ENCODE peak calls at places on chromosomes 11 and 22, in five cellular contexts. One of them, this sample, is unnamed.

GRCh38 chr22:48594016-48594756 is 1233.5 kb downstream of the BRD1 start:
- DNase-seq in K562: no peak
- DNase-seq in SK-N-SH: peak
- DNase-seq in GM12891: no peak
- DNase-seq in GM12878: no peak
- DNase-seq in this sample: no peak

GRCh38 chr11:46674463-46675287 is 25.7 kb downstream of the ARHGAP1 start:
- DNase-seq in K562: peak
- DNase-seq in SK-N-SH: peak
- DNase-seq in GM12891: no peak
- DNase-seq in GM12878: no peak
- DNase-seq in this sample: no peak

GRCh38 chr11:132895340-132895739 is 637.0 kb downstream of the OPCML start:
- DNase-seq in K562: no peak
- DNase-seq in SK-N-SH: no peak
- DNase-seq in GM12891: no peak
- DNase-seq in GM12878: no peak
- DNase-seq in this sample: no peak

GRCh38 chr22:39984006-39984405 is 10.7 kb upstream of the FAM83F start:
- DNase-seq in K562: peak
- DNase-seq in SK-N-SH: no peak
- DNase-seq in GM12891: no peak
- DNase-seq in GM12878: no peak
- DNase-seq in this sample: no peak

GRCh38 chr11:111923351-111923788 is 4.7 kb downstream of the C11orf52 start:
- DNase-seq in K562: no peak
- DNase-seq in SK-N-SH: no peak
- DNase-seq in GM12891: no peak
- DNase-seq in GM12878: no peak
- DNase-seq in this sample: no peak

GRCh38 chr22:17912942-17913704 is 111.2 kb downstream of the MICAL3 start:
- DNase-seq in K562: no peak
- DNase-seq in SK-N-SH: no peak
- DNase-seq in GM12891: no peak
- DNase-seq in GM12878: no peak
- DNase-seq in this sample: no peak

GRCh38 chr11:130031056-130031455 is 28.4 kb upstream of the PRDM10 start:
- DNase-seq in K562: no peak
- DNase-seq in SK-N-SH: no peak
- DNase-seq in GM12891: no peak
- DNase-seq in GM12878: no peak
- DNase-seq in this sample: no peak

GRCh38 chr11:21056644-21057043 is 387.3 kb downstream of the NELL1 start:
- DNase-seq in K562: no peak
- DNase-seq in SK-N-SH: peak
- DNase-seq in GM12891: no peak
- DNase-seq in GM12878: no peak
- DNase-seq in this sample: no peak

GRCh38 chr11:92357344-92357743 is 132.7 kb downstream of the FAT3 start:
- DNase-seq in K562: no peak
- DNase-seq in SK-N-SH: no peak
- DNase-seq in GM12891: no peak
- DNase-seq in GM12878: no peak
- DNase-seq in this sample: no peak

GRCh38 chr22:44211256-44211945 is 30.7 kb downstream of the PARVG start:
- DNase-seq in K562: no peak
- DNase-seq in SK-N-SH: no peak
- DNase-seq in GM12891: no peak
- DNase-seq in GM12878: no peak
- DNase-seq in this sample: no peak

GRCh38 chr11:44943696-44944095 is 7.0 kb downstream of the TP53I11 start:
- DNase-seq in K562: no peak
- DNase-seq in SK-N-SH: no peak
- DNase-seq in GM12891: no peak
- DNase-seq in GM12878: no peak
- DNase-seq in this sample: no peak

GRCh38 chr11:5129457-5129877 is 8.7 kb downstream of the OR52A5 start:
- DNase-seq in K562: peak
- DNase-seq in SK-N-SH: no peak
- DNase-seq in GM12891: no peak
- DNase-seq in GM12878: no peak
- DNase-seq in this sample: no peak

GRCh38 chr22:46750861-46751260 is 11.6 kb upstream of the TBC1D22A start:
- DNase-seq in K562: no peak
- DNase-seq in SK-N-SH: no peak
- DNase-seq in GM12891: no peak
- DNase-seq in GM12878: no peak
- DNase-seq in this sample: no peak

GRCh38 chr11:17152306-17152705 is 55.5 kb downstream of the PIK3C2A start:
- DNase-seq in K562: no peak
- DNase-seq in SK-N-SH: no peak
- DNase-seq in GM12891: no peak
- DNase-seq in GM12878: no peak
- DNase-seq in this sample: no peak

GRCh38 chr11:69157822-69158231 is 2.1 kb downstream of the SMIM38 start:
- DNase-seq in K562: no peak
- DNase-seq in SK-N-SH: no peak
- DNase-seq in GM12891: no peak
- DNase-seq in GM12878: no peak
- DNase-seq in this sample: no peak

GRCh38 chr22:44031111-44031963 is 7.2 kb downstream of the PARVB start:
- DNase-seq in K562: peak
- DNase-seq in SK-N-SH: no peak
- DNase-seq in GM12891: no peak
- DNase-seq in GM12878: no peak
- DNase-seq in this sample: no peak

GRCh38 chr11:27700351-27701261 is at the start of gene BDNF:
- DNase-seq in K562: no peak
- DNase-seq in SK-N-SH: peak
- DNase-seq in GM12891: no peak
- DNase-seq in GM12878: no peak
- DNase-seq in this sample: no peak

GRCh38 chr11:70402685-70403084 is 4.4 kb downstream of the CTTN start:
- DNase-seq in K562: no peak
- DNase-seq in SK-N-SH: no peak
- DNase-seq in GM12891: no peak
- DNase-seq in GM12878: no peak
- DNase-seq in this sample: no peak

GRCh38 chr11:125903753-125904659 is at the start of gene DDX25:
- DNase-seq in K562: no peak
- DNase-seq in SK-N-SH: peak
- DNase-seq in GM12891: no peak
- DNase-seq in GM12878: no peak
- DNase-seq in this sample: no peak

GRCh38 chr22:30837531-30837930 is 131.0 kb downstream of the MORC2 start:
- DNase-seq in K562: no peak
- DNase-seq in SK-N-SH: no peak
- DNase-seq in GM12891: no peak
- DNase-seq in GM12878: no peak
- DNase-seq in this sample: no peak

GRCh38 chr11:104570088-104570701 is 328.1 kb downstream of the CASP12 start:
- DNase-seq in K562: no peak
- DNase-seq in SK-N-SH: no peak
- DNase-seq in GM12891: no peak
- DNase-seq in GM12878: no peak
- DNase-seq in this sample: no peak

GRCh38 chr11:5631969-5632635 is 7.3 kb downstream of the TRIM34 start:
- DNase-seq in K562: no peak
- DNase-seq in SK-N-SH: no peak
- DNase-seq in GM12891: peak
- DNase-seq in GM12878: peak
- DNase-seq in this sample: peak

GRCh38 chr11:2890466-2891241 is 5.1 kb upstream of the CDKN1C start:
- DNase-seq in K562: peak
- DNase-seq in SK-N-SH: no peak
- DNase-seq in GM12891: no peak
- DNase-seq in GM12878: no peak
- DNase-seq in this sample: no peak

GRCh38 chr11:57903441-57904123 is 120.1 kb upstream of the OR9Q1 start:
- DNase-seq in K562: peak
- DNase-seq in SK-N-SH: no peak
- DNase-seq in GM12891: peak
- DNase-seq in GM12878: no peak
- DNase-seq in this sample: peak

GRCh38 chr11:66044757-66045156 is 4.2 kb downstream of the GAL3ST3 start:
- DNase-seq in K562: no peak
- DNase-seq in SK-N-SH: no peak
- DNase-seq in GM12891: no peak
- DNase-seq in GM12878: no peak
- DNase-seq in this sample: no peak

GRCh38 chr11:98965358-98965757 is 55.4 kb upstream of the CNTN5 start:
- DNase-seq in K562: no peak
- DNase-seq in SK-N-SH: no peak
- DNase-seq in GM12891: no peak
- DNase-seq in GM12878: no peak
- DNase-seq in this sample: no peak

GRCh38 chr22:30325065-30325720 is 1.5 kb downstream of the TBC1D10A start:
- DNase-seq in K562: peak
- DNase-seq in SK-N-SH: no peak
- DNase-seq in GM12891: no peak
- DNase-seq in GM12878: no peak
- DNase-seq in this sample: no peak

GRCh38 chr11:120135838-120136237 is 2.1 kb downstream of the TRIM29 start:
- DNase-seq in K562: no peak
- DNase-seq in SK-N-SH: peak
- DNase-seq in GM12891: peak
- DNase-seq in GM12878: no peak
- DNase-seq in this sample: peak
- TF ChIP-seq POLR2AphosphoS5 in K562: no peak
- TF ChIP-seq POLR2AphosphoS5 in SK-N-SH: no peak
- TF ChIP-seq POLR2AphosphoS5 in GM12891: no peak
- TF ChIP-seq POLR2AphosphoS5 in GM12878: no peak
- TF ChIP-seq POLR2AphosphoS5 in this sample: no peak

DNA sequence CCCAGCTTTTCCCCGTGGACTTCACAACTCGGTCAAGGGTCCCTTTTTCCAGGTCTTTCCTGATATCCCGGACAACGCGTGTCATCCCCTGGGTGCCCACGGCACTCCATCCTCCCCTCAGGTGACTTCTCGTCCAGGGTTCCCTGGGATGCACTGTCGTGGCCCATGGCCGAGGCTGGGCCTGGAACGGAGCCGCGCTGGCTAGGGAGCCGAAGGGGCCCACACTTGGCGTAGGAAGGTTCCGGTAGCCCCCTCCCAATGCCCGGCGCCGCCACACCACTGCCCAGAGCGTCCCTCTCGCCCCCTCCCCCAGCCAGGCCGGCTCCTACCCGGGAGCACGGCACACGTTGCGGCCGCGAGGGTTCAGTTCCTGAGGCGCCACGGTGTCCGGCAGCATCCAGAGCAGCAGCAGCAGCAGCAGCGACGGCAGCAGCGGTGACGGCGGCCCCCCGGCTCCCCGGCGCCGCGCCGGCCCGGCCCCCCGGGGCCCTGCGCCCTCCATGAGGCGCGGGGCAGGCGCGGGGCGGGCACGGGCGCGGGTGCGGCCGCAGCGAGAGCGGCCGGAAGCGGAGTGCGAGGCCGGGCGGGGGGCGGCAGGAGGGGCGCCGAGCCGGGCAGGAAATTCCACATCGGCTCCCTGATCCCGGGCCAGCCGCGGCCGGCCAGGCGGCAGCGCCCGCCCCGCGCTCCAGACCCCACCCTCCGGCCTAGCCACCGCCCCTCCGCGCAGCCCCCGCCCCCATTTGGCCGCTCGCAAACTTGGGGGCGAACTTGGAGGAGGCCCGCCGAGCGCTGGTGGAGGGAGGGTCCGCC is at the start of gene SCARF2:
- DNase-seq in K562: no peak
- DNase-seq in SK-N-SH: peak
- DNase-seq in GM12891: no peak
- DNase-seq in GM12878: no peak
- DNase-seq in this sample: no peak
- TF ChIP-seq TAF1 in K562: no peak
- TF ChIP-seq TAF1 in SK-N-SH: no peak
- TF ChIP-seq TAF1 in GM12891: no peak
- TF ChIP-seq TAF1 in GM12878: no peak
- TF ChIP-seq TAF1 in this sample: no peak

DNA sequence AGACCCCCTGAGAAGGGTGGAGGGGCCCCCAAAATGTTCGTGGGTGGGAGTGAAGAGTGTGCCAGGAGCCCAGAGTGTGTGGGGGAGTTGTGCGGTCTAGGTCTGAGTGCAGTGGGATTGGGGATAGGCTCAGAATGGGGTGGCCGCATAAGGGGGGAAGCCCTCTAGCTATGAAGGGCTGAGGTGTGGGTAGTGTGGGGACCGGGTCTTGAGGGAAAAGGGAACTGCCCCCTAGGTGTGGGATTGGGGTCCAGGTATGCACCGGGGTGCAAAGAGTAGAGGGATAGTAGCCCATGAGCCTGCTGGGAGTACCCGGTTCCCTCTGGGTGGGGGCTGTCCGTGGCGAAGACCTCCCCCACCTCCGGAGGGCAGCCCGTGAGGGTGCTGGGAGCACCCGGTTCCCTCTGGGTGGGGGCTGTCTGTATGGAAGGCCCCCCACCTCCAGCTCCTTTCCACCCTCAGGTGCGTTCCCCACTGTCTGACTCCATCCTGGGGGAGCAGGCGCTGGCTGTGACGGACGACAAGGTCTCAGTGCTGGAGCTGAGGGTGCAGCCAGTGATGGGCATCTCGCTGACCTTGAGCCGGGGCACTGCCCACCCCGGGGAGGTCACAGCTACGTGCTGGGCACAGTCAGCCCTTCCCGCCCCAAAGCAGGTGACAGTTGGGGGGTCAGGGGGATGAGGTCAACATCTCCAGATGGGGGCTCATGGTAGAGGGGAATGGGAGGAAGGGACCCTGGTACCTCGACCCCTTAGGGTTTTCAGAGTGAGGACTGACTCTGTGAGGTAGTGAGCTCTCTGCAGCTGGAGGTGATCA is 10.7 kb downstream of the TMEM132A start:
- DNase-seq in K562: no peak
- DNase-seq in SK-N-SH: no peak
- DNase-seq in GM12891: no peak
- DNase-seq in GM12878: no peak
- DNase-seq in this sample: no peak
- TF ChIP-seq POLR2AphosphoS5 in K562: no peak
- TF ChIP-seq POLR2AphosphoS5 in SK-N-SH: no peak
- TF ChIP-seq POLR2AphosphoS5 in GM12891: no peak
- TF ChIP-seq POLR2AphosphoS5 in GM12878: peak
- TF ChIP-seq POLR2AphosphoS5 in this sample: peak

DNA sequence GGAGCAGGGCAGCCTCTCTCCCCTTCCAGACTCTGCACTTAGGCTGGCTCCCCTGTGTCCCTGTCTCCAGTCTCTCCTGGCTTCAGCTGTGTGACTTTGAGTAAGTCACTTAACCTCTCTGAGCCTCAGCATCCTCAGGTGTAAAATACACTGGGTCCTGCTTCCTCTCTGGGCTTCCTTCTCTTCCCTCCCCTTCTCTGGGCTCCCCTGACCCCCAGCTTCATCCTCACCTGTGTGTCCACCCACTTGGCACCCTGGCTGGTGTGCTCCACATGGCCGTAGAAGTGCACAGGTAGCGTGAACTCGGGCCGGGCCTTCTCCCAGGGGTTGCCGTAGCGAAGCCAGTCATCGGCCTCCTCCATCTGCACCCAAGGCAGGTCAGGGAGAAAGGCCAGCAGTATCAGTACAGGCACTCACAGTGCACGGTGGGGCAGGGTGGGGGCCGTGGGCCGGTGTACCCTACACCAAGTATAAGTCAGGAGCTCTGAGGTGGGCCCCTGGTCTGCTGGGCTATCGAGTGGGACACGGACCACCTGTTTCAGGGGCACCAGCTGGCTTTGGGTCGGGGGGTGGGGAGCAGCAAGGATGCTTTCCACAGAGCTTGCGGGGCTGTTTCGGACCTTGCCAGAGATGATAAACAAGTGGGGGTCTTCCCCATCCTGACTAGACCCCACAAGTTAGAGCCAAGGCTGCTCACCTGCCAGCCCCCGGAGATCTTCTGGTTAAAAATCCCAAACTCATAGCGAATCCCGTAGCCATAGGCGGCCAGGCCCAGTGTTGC is 2.0 kb downstream of the PYGM start:
- DNase-seq in K562: no peak
- DNase-seq in SK-N-SH: peak
- DNase-seq in GM12891: no peak
- DNase-seq in GM12878: no peak
- DNase-seq in this sample: no peak
- TF ChIP-seq TAF1 in K562: no peak
- TF ChIP-seq TAF1 in SK-N-SH: no peak
- TF ChIP-seq TAF1 in GM12891: no peak
- TF ChIP-seq TAF1 in GM12878: no peak
- TF ChIP-seq TAF1 in this sample: no peak

This sample was measured in GM12892.